ENCODE peak calls at places on chromosomes 1 and 21, in seven cellular contexts. W is ELF-1, B is NCI-H510A, Z is hypothalamus, Y is choroid plexus epithelial cell, U is BE2C, H is endothelial cell of umbilical vein. Q is an unnamed sample.

GRCh38 chr1:155698382-155699038 is 9.6 kb downstream of the DAP3 start:
- DNase-seq in W (peak; percentile 18), B (no peak), Z (no peak), Y (peak; percentile 40), U (no peak), H (no peak), Q (peak; percentile 28)

GRCh38 chr1:81920245-81920740 is 119.6 kb downstream of the ADGRL2 start:
- DNase-seq in W (peak; percentile 95), B (no peak), Z (no peak), Y (peak; percentile 63), U (peak; percentile 48), H (no peak), Q (peak; percentile 85)

GRCh38 chr1:206472454-206472853 is 2.2 kb downstream of the IKBKE start:
- DNase-seq in W (peak; percentile 49), B (no peak), Z (no peak), Y (peak; percentile 94), U (no peak), H (no peak), Q (peak; percentile 93)

GRCh38 chr1:154141240-154141639 is 13.6 kb downstream of the NUP210L start:
- DNase-seq in W (no peak), B (no peak), Z (no peak), Y (peak; percentile 70), U (no peak), H (no peak), Q (peak; percentile 45)

GRCh38 chr1:108597041-108597440 is 37.1 kb downstream of the EEIG2 start:
- DNase-seq in W (no peak), B (no peak), Z (no peak), Y (no peak), U (no peak), H (no peak), Q (no peak)

GRCh38 chr21:44414291-44415072 is 40.8 kb upstream of the LRRC3 start:
- DNase-seq in W (no peak), B (no peak), Z (no peak), Y (no peak), U (peak; percentile 9), H (no peak), Q (no peak)

GRCh38 chr1:117128323-117129079 is 7.0 kb upstream of the TRIM45 start:
- DNase-seq in W (no peak), B (no peak), Z (no peak), Y (peak; percentile 79), U (no peak), H (peak; percentile 68), Q (no peak)

GRCh38 chr21:39137248-39138186 is 45.7 kb downstream of the PSMG1 start:
- DNase-seq in W (peak; percentile 93), B (peak; percentile 31), Z (no peak), Y (peak; percentile 94), U (peak; percentile 51), H (no peak), Q (peak; percentile 90)

GRCh38 chr1:114152211-114153050 is 1.2 kb downstream of the SYT6 start:
- DNase-seq in W (peak; percentile 53), B (peak; percentile 29), Z (no peak), Y (peak; percentile 34), U (peak; percentile 55), H (peak; percentile 28), Q (no peak)